ENCODE peak calls at places on chromosomes 12 and 14, in nine cellular contexts. X is left ventricle myocardium superior; W is NCI-H1092 treated with DMSO at 0.1 percent for 48 hours; B is BE2C; H is spleen; C is A549; Y is central memory CD4-positive, alpha-beta T cell; F is neural crest cell; R is astrocyte. V is an unnamed sample.

GRCh38 chr14:83164016-83164415 is 1630.4 kb upstream of the SEL1L start:
- DNase-seq in B (no peak), R (peak), C (no peak), W (no peak), Y (no peak), X (no peak), F (no peak), H (no peak), V (no peak)

GRCh38 chr14:76720382-76720813 is 40.9 kb upstream of the VASH1 start:
- DNase-seq in H (peak), Y (no peak), X (peak), W (peak), R (peak), F (peak), B (peak), C (no peak), V (peak)

GRCh38 chr12:58455146-58455545 is 465.2 kb downstream of the LRIG3 start:
- DNase-seq in R (peak), W (no peak), B (no peak), F (no peak), H (no peak), X (no peak), C (no peak), Y (no peak), V (no peak)

GRCh38 chr14:33792387-33793368 is 158.2 kb downstream of the EGLN3 start:
- DNase-seq in C (peak), F (peak), H (peak), R (peak), B (peak), X (peak), W (peak), Y (peak), V (peak)

GRCh38 chr12:54603173-54603814 is 14.8 kb upstream of the PPP1R1A start:
- DNase-seq in Y (peak), H (peak), B (peak), W (peak), R (peak), X (peak), F (peak), C (peak), V (peak)

GRCh38 chr14:22748691-22749090 is 17.8 kb upstream of the OXA1L start:
- DNase-seq in C (no peak), B (no peak), Y (no peak), R (no peak), H (no peak), X (no peak), W (no peak), F (no peak), V (no peak)

GRCh38 chr12:40921563-40922163 is 229.4 kb downstream of the CNTN1 start:
- DNase-seq in R (no peak), C (no peak), B (no peak), F (no peak), W (peak), X (no peak), Y (no peak), H (no peak), V (no peak)

GRCh38 chr14:75213172-75213571 is 36.8 kb upstream of the TMED10 start:
- DNase-seq in R (no peak), W (no peak), C (no peak), Y (no peak), B (no peak), F (no peak), H (no peak), X (no peak), V (no peak)

GRCh38 chr14:76261371-76261811 is 109.7 kb downstream of the GPATCH2L start:
- DNase-seq in Y (no peak), X (no peak), F (no peak), B (no peak), C (no peak), W (no peak), H (no peak), R (peak), V (no peak)

GRCh38 chr12:71046215-71046614 is 111.6 kb downstream of the TSPAN8 start:
- DNase-seq in C (no peak), R (peak), X (no peak), Y (no peak), H (no peak), B (no peak), F (no peak), W (no peak), V (no peak)

GRCh38 chr12:12539411-12539810 is 23.3 kb downstream of the DUSP16 start:
- DNase-seq in C (no peak), F (no peak), B (no peak), Y (no peak), H (no peak), W (no peak), X (no peak), R (no peak), V (no peak)

GRCh38 chr14:96272777-96273471 is 16.9 kb downstream of the BDKRB1 start:
- DNase-seq in C (no peak), B (peak), R (peak), W (no peak), H (no peak), F (no peak), Y (no peak), X (no peak), V (no peak)

GRCh38 chr14:68894802-68895201 is 84.3 kb downstream of the ACTN1 start:
- DNase-seq in W (no peak), H (no peak), Y (no peak), F (no peak), C (no peak), B (no peak), R (peak), X (no peak), V (no peak)

GRCh38 chr14:53509227-53509822 is 356.2 kb upstream of the DDHD1 start:
- DNase-seq in C (no peak), H (no peak), R (peak), F (no peak), W (no peak), Y (no peak), X (peak), B (no peak), V (peak)

GRCh38 chr12:49133590-49133989 is 2.4 kb upstream of the TUBA1B start:
- DNase-seq in F (no peak), X (no peak), R (no peak), Y (no peak), H (no peak), C (no peak), W (no peak), B (no peak), V (no peak)

GRCh38 chr12:94644622-94645021 is 5.7 kb downstream of the TMCC3 start:
- DNase-seq in Y (no peak), H (no peak), W (no peak), C (no peak), X (no peak), R (peak), F (no peak), B (no peak), V (no peak)

GRCh38 chr14:89617471-89618291 is 200.6 kb upstream of the FOXN3 start:
- DNase-seq in C (no peak), X (peak), R (peak), Y (peak), H (no peak), F (peak), B (peak), W (peak), V (no peak)

GRCh38 chr14:93965287-93965821 is 11.0 kb downstream of the ASB2 start:
- DNase-seq in Y (no peak), X (no peak), W (no peak), B (no peak), C (peak), H (no peak), F (no peak), R (peak), V (no peak)

GRCh38 chr12:19223018-19223417 is 93.5 kb downstream of the PLEKHA5 start:
- DNase-seq in B (no peak), F (no peak), Y (no peak), R (no peak), H (no peak), C (peak), X (no peak), W (peak), V (no peak)

GRCh38 chr14:54170301-54170700 is 213.7 kb upstream of the BMP4 start:
- DNase-seq in X (no peak), C (no peak), W (no peak), F (no peak), B (no peak), R (no peak), H (no peak), Y (no peak), V (no peak)

GRCh38 chr14:69043598-69044267 is 64.6 kb upstream of the ACTN1 start:
- DNase-seq in W (no peak), X (no peak), H (no peak), F (no peak), R (peak), Y (no peak), C (no peak), B (no peak), V (peak)

GRCh38 chr12:113961921-113962710 is 4.0 kb downstream of the RBM19 start:
- DNase-seq in C (no peak), Y (no peak), H (no peak), X (no peak), B (no peak), W (no peak), R (no peak), F (no peak), V (no peak)

GRCh38 chr12:88044035-88044434 is 14.8 kb upstream of the C12orf50 start:
- DNase-seq in B (no peak), Y (no peak), C (no peak), F (no peak), R (no peak), H (no peak), W (no peak), X (no peak), V (no peak)

GRCh38 chr12:50110762-50111416 is 1.1 kb upstream of the COX14 start:
- DNase-seq in C (no peak), W (no peak), R (no peak), Y (no peak), X (peak), B (peak), H (peak), F (no peak), V (peak)

GRCh38 chr14:70779667-70780066 is 29.6 kb downstream of the MAP3K9 start:
- DNase-seq in R (no peak), F (no peak), W (no peak), C (no peak), H (no peak), Y (no peak), X (peak), B (no peak), V (no peak)

GRCh38 chr12:5220835-5221234 is 177.2 kb downstream of the KCNA5 start:
- DNase-seq in F (no peak), X (no peak), B (no peak), R (peak), W (no peak), Y (peak), C (no peak), H (no peak), V (no peak)

GRCh38 chr14:79764288-79764687 is 447.0 kb downstream of the DIO2 start:
- DNase-seq in B (no peak), W (peak), R (no peak), C (no peak), X (no peak), Y (no peak), H (no peak), F (no peak), V (no peak)

GRCh38 chr12:24396266-24396665 is 446.8 kb upstream of the SOX5 start:
- DNase-seq in H (no peak), C (no peak), R (no peak), Y (no peak), F (no peak), W (peak), X (no peak), B (no peak), V (no peak)

GRCh38 chr14:30277268-30277667 is 281.7 kb upstream of the G2E3 start:
- DNase-seq in R (no peak), C (no peak), H (no peak), F (no peak), Y (no peak), B (no peak), X (no peak), W (no peak), V (no peak)

GRCh38 chr14:89641495-89642162 is 224.6 kb upstream of the FOXN3 start:
- DNase-seq in Y (peak), F (no peak), B (no peak), R (no peak), X (no peak), H (no peak), W (peak), C (no peak), V (no peak)

GRCh38 chr14:68668028-68668427 is 124.8 kb downstream of the ZFP36L1 start:
- DNase-seq in H (no peak), C (no peak), F (no peak), W (no peak), R (no peak), B (no peak), Y (no peak), X (no peak), V (no peak)

GRCh38 chr12:2845280-2845679 is 10.4 kb upstream of the NRIP2 start:
- DNase-seq in R (peak), C (no peak), X (peak), H (no peak), F (no peak), W (no peak), Y (no peak), B (no peak), V (no peak)

GRCh38 chr14:34027130-34027989 is 76.5 kb upstream of the EGLN3 start:
- DNase-seq in B (no peak), W (no peak), H (no peak), X (no peak), C (no peak), R (no peak), F (no peak), Y (no peak), V (no peak)

GRCh38 chr12:114682920-114683708 is 861 bp downstream of the TBX3 start:
- DNase-seq in C (peak), H (no peak), X (peak), R (no peak), W (peak), F (no peak), B (no peak), Y (no peak), V (no peak)

GRCh38 chr12:106136263-106136662 is 2.5 kb downstream of the NUAK1 start:
- DNase-seq in X (peak), W (peak), B (peak), F (peak), H (peak), Y (peak), C (peak), R (peak), V (peak)